ENCODE peak calls at places on chromosomes 6 and 20, in ten cellular contexts. One of them, this sample, is unnamed.

GRCh38 chr6:168390746-168391400 is 50.1 kb upstream of the SMOC2 start:
- DNase-seq in transverse colon: no peak
- DNase-seq in stomach: peak; percentile 61
- DNase-seq in H1: no peak
- DNase-seq in HepG2: no peak
- DNase-seq in esophagus muscularis mucosa: no peak
- DNase-seq in upper lobe of left lung: peak; percentile 66
- DNase-seq in GM12878: no peak
- DNase-seq in K562: no peak
- DNase-seq in SK-N-SH: no peak
- DNase-seq in this sample: no peak

GRCh38 chr6:14130431-14131075 is 13.0 kb downstream of the CD83 start:
- DNase-seq in transverse colon: no peak
- DNase-seq in stomach: no peak
- DNase-seq in H1: no peak
- DNase-seq in HepG2: no peak
- DNase-seq in esophagus muscularis mucosa: no peak
- DNase-seq in upper lobe of left lung: no peak
- DNase-seq in GM12878: no peak
- DNase-seq in K562: no peak
- DNase-seq in SK-N-SH: no peak
- DNase-seq in this sample: no peak

GRCh38 chr6:130565696-130566095 is 199.9 kb downstream of the TMEM200A start:
- DNase-seq in transverse colon: no peak
- DNase-seq in stomach: no peak
- DNase-seq in H1: no peak
- DNase-seq in HepG2: no peak
- DNase-seq in esophagus muscularis mucosa: no peak
- DNase-seq in upper lobe of left lung: no peak
- DNase-seq in GM12878: no peak
- DNase-seq in K562: no peak
- DNase-seq in SK-N-SH: no peak
- DNase-seq in this sample: no peak

GRCh38 chr6:15369838-15370237 is 124.0 kb downstream of the JARID2 start:
- DNase-seq in transverse colon: no peak
- DNase-seq in stomach: no peak
- DNase-seq in H1: no peak
- DNase-seq in HepG2: no peak
- DNase-seq in esophagus muscularis mucosa: no peak
- DNase-seq in upper lobe of left lung: no peak
- DNase-seq in GM12878: no peak
- DNase-seq in K562: no peak
- DNase-seq in SK-N-SH: no peak
- DNase-seq in this sample: no peak

GRCh38 chr6:7723041-7723447 is 2.9 kb upstream of the BMP6 start:
- DNase-seq in transverse colon: peak; percentile 83
- DNase-seq in stomach: peak; percentile 81
- DNase-seq in H1: peak; percentile 89
- DNase-seq in HepG2: peak; percentile 79
- DNase-seq in esophagus muscularis mucosa: peak; percentile 96
- DNase-seq in upper lobe of left lung: no peak
- DNase-seq in GM12878: no peak
- DNase-seq in K562: peak; percentile 69
- DNase-seq in SK-N-SH: peak; percentile 50
- DNase-seq in this sample: peak; percentile 88

GRCh38 chr20:23149623-23150279 is 63.6 kb upstream of the CD93 start:
- DNase-seq in transverse colon: no peak
- DNase-seq in stomach: peak; percentile 14
- DNase-seq in H1: peak; percentile 23
- DNase-seq in HepG2: no peak
- DNase-seq in esophagus muscularis mucosa: no peak
- DNase-seq in upper lobe of left lung: no peak
- DNase-seq in GM12878: no peak
- DNase-seq in K562: no peak
- DNase-seq in SK-N-SH: no peak
- DNase-seq in this sample: no peak

GRCh38 chr6:155247618-155248017 is 16.2 kb upstream of the CLDN20 start:
- DNase-seq in transverse colon: no peak
- DNase-seq in stomach: no peak
- DNase-seq in H1: no peak
- DNase-seq in HepG2: no peak
- DNase-seq in esophagus muscularis mucosa: no peak
- DNase-seq in upper lobe of left lung: no peak
- DNase-seq in GM12878: no peak
- DNase-seq in K562: no peak
- DNase-seq in SK-N-SH: no peak
- DNase-seq in this sample: no peak

GRCh38 chr20:32466739-32467505 is 108.8 kb downstream of the ASXL1 start:
- DNase-seq in transverse colon: no peak
- DNase-seq in stomach: no peak
- DNase-seq in H1: no peak
- DNase-seq in HepG2: no peak
- DNase-seq in esophagus muscularis mucosa: no peak
- DNase-seq in upper lobe of left lung: no peak
- DNase-seq in GM12878: no peak
- DNase-seq in K562: no peak
- DNase-seq in SK-N-SH: no peak
- DNase-seq in this sample: no peak

GRCh38 chr6:97885844-97886243 is 602.8 kb upstream of the MMS22L start:
- DNase-seq in transverse colon: no peak
- DNase-seq in stomach: no peak
- DNase-seq in H1: no peak
- DNase-seq in HepG2: no peak
- DNase-seq in esophagus muscularis mucosa: no peak
- DNase-seq in upper lobe of left lung: no peak
- DNase-seq in GM12878: no peak
- DNase-seq in K562: no peak
- DNase-seq in SK-N-SH: peak; percentile 30
- DNase-seq in this sample: no peak

GRCh38 chr6:3323696-3324261 is 65.0 kb downstream of the PSMG4 start:
- DNase-seq in transverse colon: no peak
- DNase-seq in stomach: no peak
- DNase-seq in H1: no peak
- DNase-seq in HepG2: no peak
- DNase-seq in esophagus muscularis mucosa: no peak
- DNase-seq in upper lobe of left lung: peak; percentile 57
- DNase-seq in GM12878: no peak
- DNase-seq in K562: no peak
- DNase-seq in SK-N-SH: no peak
- DNase-seq in this sample: no peak

GRCh38 chr6:45387236-45387635 is 9.5 kb upstream of the SUPT3H start:
- DNase-seq in transverse colon: no peak
- DNase-seq in stomach: no peak
- DNase-seq in H1: no peak
- DNase-seq in HepG2: no peak
- DNase-seq in esophagus muscularis mucosa: no peak
- DNase-seq in upper lobe of left lung: no peak
- DNase-seq in GM12878: no peak
- DNase-seq in K562: no peak
- DNase-seq in SK-N-SH: no peak
- DNase-seq in this sample: no peak

GRCh38 chr20:36153204-36153603 is 1.3 kb upstream of the EPB41L1 start:
- DNase-seq in transverse colon: no peak
- DNase-seq in stomach: no peak
- DNase-seq in H1: no peak
- DNase-seq in HepG2: no peak
- DNase-seq in esophagus muscularis mucosa: no peak
- DNase-seq in upper lobe of left lung: no peak
- DNase-seq in GM12878: no peak
- DNase-seq in K562: no peak
- DNase-seq in SK-N-SH: no peak
- DNase-seq in this sample: no peak

GRCh38 chr20:44129996-44130718 is 56.8 kb downstream of the JPH2 start:
- DNase-seq in transverse colon: no peak
- DNase-seq in stomach: no peak
- DNase-seq in H1: no peak
- DNase-seq in HepG2: no peak
- DNase-seq in esophagus muscularis mucosa: no peak
- DNase-seq in upper lobe of left lung: no peak
- DNase-seq in GM12878: no peak
- DNase-seq in K562: no peak
- DNase-seq in SK-N-SH: no peak
- DNase-seq in this sample: no peak

GRCh38 chr6:88166493-88166900 is 350 bp upstream of the CNR1 start:
- DNase-seq in transverse colon: no peak
- DNase-seq in stomach: no peak
- DNase-seq in H1: no peak
- DNase-seq in HepG2: no peak
- DNase-seq in esophagus muscularis mucosa: no peak
- DNase-seq in upper lobe of left lung: peak; percentile 89
- DNase-seq in GM12878: no peak
- DNase-seq in K562: peak; percentile 9
- DNase-seq in SK-N-SH: peak; percentile 73
- DNase-seq in this sample: no peak

GRCh38 chr20:59150821-59151251 is 12.8 kb upstream of the ZNF831 start:
- DNase-seq in transverse colon: no peak
- DNase-seq in stomach: no peak
- DNase-seq in H1: peak; percentile 29
- DNase-seq in HepG2: no peak
- DNase-seq in esophagus muscularis mucosa: no peak
- DNase-seq in upper lobe of left lung: peak; percentile 62
- DNase-seq in GM12878: no peak
- DNase-seq in K562: no peak
- DNase-seq in SK-N-SH: no peak
- DNase-seq in this sample: no peak

DNA sequence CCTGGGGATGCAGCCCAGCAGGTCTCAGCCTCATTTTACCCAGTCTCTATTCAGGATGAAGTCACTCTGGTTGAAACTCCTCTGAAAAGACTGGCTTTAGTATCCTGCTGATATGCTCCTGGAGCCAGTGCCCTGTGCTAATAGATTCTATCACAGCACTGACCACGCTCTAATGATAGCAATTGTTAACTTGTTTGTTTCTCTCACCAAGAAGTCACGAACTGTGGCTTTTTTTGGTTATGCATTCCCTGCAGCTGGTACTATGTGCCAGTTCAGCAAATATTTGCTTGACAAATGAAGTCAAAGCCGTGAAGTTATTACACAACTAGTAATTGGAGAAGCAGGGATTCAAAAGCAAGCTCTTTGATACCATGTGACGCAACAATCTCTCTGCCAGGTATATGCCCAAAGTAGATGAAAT is 754.6 kb downstream of the KIF16B start:
- DNase-seq in transverse colon: no peak
- DNase-seq in stomach: peak; percentile 33
- DNase-seq in H1: no peak
- DNase-seq in HepG2: peak; percentile 6
- DNase-seq in esophagus muscularis mucosa: no peak
- DNase-seq in upper lobe of left lung: no peak
- DNase-seq in GM12878: no peak
- DNase-seq in K562: no peak
- DNase-seq in SK-N-SH: no peak
- DNase-seq in this sample: no peak
- TF ChIP-seq EP300 in transverse colon: no peak
- TF ChIP-seq EP300 in stomach: no peak
- TF ChIP-seq EP300 in H1: no peak
- TF ChIP-seq EP300 in HepG2: no peak
- TF ChIP-seq EP300 in esophagus muscularis mucosa: no peak
- TF ChIP-seq EP300 in upper lobe of left lung: no peak
- TF ChIP-seq EP300 in GM12878: no peak
- TF ChIP-seq EP300 in K562: no peak
- TF ChIP-seq EP300 in SK-N-SH: no peak
- TF ChIP-seq EP300 in this sample: no peak

DNA sequence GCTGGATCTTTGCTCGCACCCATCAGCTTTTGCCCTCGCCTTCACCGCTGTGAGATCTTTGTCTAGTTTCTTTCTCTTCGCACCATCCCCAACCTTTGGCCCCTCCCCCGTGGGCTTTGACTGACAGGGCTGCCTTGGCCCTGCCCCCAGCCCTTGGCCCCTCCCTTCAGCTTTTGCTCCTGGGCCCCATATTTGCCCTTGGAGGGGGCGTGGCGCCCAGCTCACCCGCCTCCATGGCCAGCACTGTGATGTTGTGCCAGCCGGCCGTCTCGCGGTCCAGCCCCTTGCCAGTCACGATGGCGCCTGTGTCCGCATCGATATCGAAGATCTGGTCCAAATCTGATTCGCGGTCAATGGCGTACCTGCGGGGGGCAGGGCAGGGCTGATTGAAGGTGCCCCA is 81.1 kb downstream of the CD40 start:
- DNase-seq in transverse colon: no peak
- DNase-seq in stomach: peak; percentile 31
- DNase-seq in H1: peak; percentile 95
- DNase-seq in HepG2: no peak
- DNase-seq in esophagus muscularis mucosa: no peak
- DNase-seq in upper lobe of left lung: no peak
- DNase-seq in GM12878: no peak
- DNase-seq in K562: peak; percentile 81
- DNase-seq in SK-N-SH: no peak
- DNase-seq in this sample: no peak
- TF ChIP-seq POLR2AphosphoS5 in transverse colon: no peak
- TF ChIP-seq POLR2AphosphoS5 in stomach: no peak
- TF ChIP-seq POLR2AphosphoS5 in H1: peak; percentile 42
- TF ChIP-seq POLR2AphosphoS5 in HepG2: no peak
- TF ChIP-seq POLR2AphosphoS5 in esophagus muscularis mucosa: no peak
- TF ChIP-seq POLR2AphosphoS5 in upper lobe of left lung: no peak
- TF ChIP-seq POLR2AphosphoS5 in GM12878: no peak
- TF ChIP-seq POLR2AphosphoS5 in K562: no peak
- TF ChIP-seq POLR2AphosphoS5 in SK-N-SH: no peak
- TF ChIP-seq POLR2AphosphoS5 in this sample: no peak

GRCh38 chr6:135217663-135218062 is 36.6 kb downstream of the MYB start:
- DNase-seq in transverse colon: no peak
- DNase-seq in stomach: no peak
- DNase-seq in H1: no peak
- DNase-seq in HepG2: no peak
- DNase-seq in esophagus muscularis mucosa: peak; percentile 68
- DNase-seq in upper lobe of left lung: no peak
- DNase-seq in GM12878: no peak
- DNase-seq in K562: no peak
- DNase-seq in SK-N-SH: no peak
- DNase-seq in this sample: no peak
- TF ChIP-seq EP300 in transverse colon: no peak
- TF ChIP-seq EP300 in stomach: no peak
- TF ChIP-seq EP300 in H1: no peak
- TF ChIP-seq EP300 in HepG2: no peak
- TF ChIP-seq EP300 in esophagus muscularis mucosa: no peak
- TF ChIP-seq EP300 in upper lobe of left lung: no peak
- TF ChIP-seq EP300 in GM12878: no peak
- TF ChIP-seq EP300 in K562: no peak
- TF ChIP-seq EP300 in SK-N-SH: no peak
- TF ChIP-seq EP300 in this sample: no peak

DNA sequence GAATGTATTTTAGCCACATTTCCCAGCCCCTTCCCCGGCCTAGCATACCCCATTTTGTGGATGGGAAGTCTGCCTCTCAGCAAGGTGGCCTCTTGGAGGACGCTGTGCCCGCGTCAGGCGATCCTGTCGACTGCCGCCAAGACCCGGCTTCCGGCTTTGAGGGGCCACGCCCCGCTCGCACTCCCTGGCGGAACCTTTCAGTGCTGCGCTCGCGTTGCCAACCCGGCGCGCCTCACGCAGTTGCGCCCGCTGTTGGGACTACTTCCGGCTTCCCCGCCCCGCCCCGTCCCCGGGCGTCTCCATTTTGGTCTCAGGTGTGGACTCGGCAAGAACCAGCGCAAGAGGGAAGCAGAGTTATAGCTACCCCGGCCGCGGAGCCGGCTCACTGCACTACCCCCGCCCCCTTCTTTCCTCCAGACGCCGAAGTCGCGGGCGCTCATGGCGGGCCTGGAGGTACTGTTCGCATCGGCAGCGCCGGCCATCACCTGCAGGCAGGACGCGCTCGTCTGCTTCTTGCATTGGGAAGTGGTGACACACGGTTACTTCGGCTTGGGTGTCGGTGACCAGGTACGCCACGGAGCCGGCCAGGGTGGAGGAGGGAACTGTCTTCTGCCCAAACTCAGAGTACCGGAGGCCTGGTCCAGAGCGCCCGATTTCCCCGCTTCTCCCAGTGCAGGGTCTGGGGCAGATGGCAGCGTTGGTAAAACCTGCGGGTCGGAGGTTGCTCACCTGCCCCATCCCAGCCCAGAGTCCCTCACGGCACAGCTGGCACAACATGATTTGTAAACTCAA is at the start of gene PSMF1:
- DNase-seq in transverse colon: peak; percentile 96
- DNase-seq in stomach: peak; percentile 98
- DNase-seq in H1: peak; percentile 98
- DNase-seq in HepG2: peak; percentile 92
- DNase-seq in esophagus muscularis mucosa: peak; percentile 98
- DNase-seq in upper lobe of left lung: peak; percentile 99
- DNase-seq in GM12878: peak; percentile 66
- DNase-seq in K562: peak; percentile 86
- DNase-seq in SK-N-SH: peak; percentile 95
- DNase-seq in this sample: peak; percentile 98
- TF ChIP-seq POLR2AphosphoS5 in transverse colon: peak; percentile 79
- TF ChIP-seq POLR2AphosphoS5 in stomach: peak; percentile 94
- TF ChIP-seq POLR2AphosphoS5 in H1: peak; percentile 73
- TF ChIP-seq POLR2AphosphoS5 in HepG2: peak; percentile 95
- TF ChIP-seq POLR2AphosphoS5 in esophagus muscularis mucosa: peak; percentile 79
- TF ChIP-seq POLR2AphosphoS5 in upper lobe of left lung: peak; percentile 85
- TF ChIP-seq POLR2AphosphoS5 in GM12878: peak; percentile 95
- TF ChIP-seq POLR2AphosphoS5 in K562: peak; percentile 82
- TF ChIP-seq POLR2AphosphoS5 in SK-N-SH: peak; percentile 94
- TF ChIP-seq POLR2AphosphoS5 in this sample: peak; percentile 76

This sample was measured in suprapubic skin.